ENCODE peak calls at places on chromosomes 4 and X, in six cellular contexts. O is suprapubic skin, Z is GM06990, G is lower lobe of right lung, N is psoas muscle, A is pancreas. K is an unnamed sample.

GRCh38 chr4:151147000-151147399 is 47.6 kb downstream of the RPS3A start:
- DNase-seq in O (no peak), Z (no peak), G (no peak), N (no peak), A (no peak), K (no peak)

GRCh38 chr4:150875367-150875766 is 139.7 kb downstream of the LRBA start:
- DNase-seq in O (no peak), Z (no peak), G (no peak), N (no peak), A (no peak), K (no peak)

GRCh38 chr4:140635606-140636005 is 66.8 kb upstream of the UCP1 start:
- DNase-seq in O (no peak), Z (no peak), G (peak; percentile 61), N (no peak), A (no peak), K (no peak)

GRCh38 chrX:82816572-82816971 is 691.5 kb upstream of the POU3F4 start:
- DNase-seq in O (no peak), Z (no peak), G (no peak), N (no peak), A (no peak), K (no peak)

GRCh38 chr4:23819041-23819511 is 70.8 kb downstream of the PPARGC1A start:
- DNase-seq in O (no peak), Z (no peak), G (peak; percentile 46), N (no peak), A (no peak), K (no peak)

GRCh38 chr4:94455081-94455480 is 3.3 kb downstream of the PDLIM5 start:
- DNase-seq in O (peak; percentile 85), Z (no peak), G (peak; percentile 48), N (peak; percentile 82), A (peak; percentile 47), K (no peak)

GRCh38 chrX:46572295-46572936 is 1.1 kb upstream of the CHST7 start:
- DNase-seq in O (no peak), Z (peak; percentile 50), G (no peak), N (no peak), A (no peak), K (peak; percentile 69)

GRCh38 chr4:55545681-55546632 is 752 bp downstream of the CLOCK start:
- DNase-seq in O (peak; percentile 84), Z (peak; percentile 90), G (peak; percentile 88), N (peak; percentile 84), A (peak; percentile 90), K (peak; percentile 87)

GRCh38 chrX:119685225-119686066 is 7.5 kb downstream of the SEPTIN6 start:
- DNase-seq in O (no peak), Z (peak; percentile 72), G (no peak), N (no peak), A (no peak), K (peak; percentile 77)

GRCh38 chr4:25129926-25130325 is 30.3 kb downstream of the SEPSECS start:
- DNase-seq in O (no peak), Z (no peak), G (no peak), N (no peak), A (no peak), K (no peak)

GRCh38 chrX:130869239-130869638 is 33.8 kb downstream of the ENOX2 start:
- DNase-seq in O (no peak), Z (no peak), G (no peak), N (no peak), A (no peak), K (no peak)

GRCh38 chr4:3021627-3022026 is 52.7 kb downstream of the HTT-AS start:
- DNase-seq in O (no peak), Z (peak; percentile 54), G (no peak), N (no peak), A (no peak), K (peak; percentile 73)

GRCh38 chr4:118769152-118769551 is 66.8 kb downstream of the SEC24D start:
- DNase-seq in O (no peak), Z (no peak), G (no peak), N (no peak), A (no peak), K (no peak)

GRCh38 chrX:70033348-70033747 is 16.4 kb downstream of the AWAT2 start:
- DNase-seq in O (no peak), Z (no peak), G (no peak), N (no peak), A (no peak), K (peak; percentile 35)

GRCh38 chrX:48786825-48787538 is 592 bp downstream of the GATA1 start:
- DNase-seq in O (no peak), Z (no peak), G (no peak), N (no peak), A (no peak), K (no peak)

GRCh38 chrX:1052021-1052420 is 160.4 kb downstream of the CRLF2 start:
- DNase-seq in O (no peak), Z (no peak), G (no peak), N (no peak), A (no peak), K (no peak)

GRCh38 chr4:5816101-5816500 is 76.8 kb downstream of the CRMP1 start:
- DNase-seq in O (no peak), Z (no peak), G (no peak), N (no peak), A (no peak), K (no peak)

GRCh38 chrX:39633293-39633692 is 464.5 kb downstream of the BCOR start:
- DNase-seq in O (no peak), Z (no peak), G (no peak), N (no peak), A (no peak), K (no peak)

GRCh38 chr4:71713611-71714203 is 70.2 kb downstream of the GC start:
- DNase-seq in O (no peak), Z (no peak), G (no peak), N (no peak), A (no peak), K (peak; percentile 34)

GRCh38 chrX:11146411-11146810 is 35.3 kb downstream of the HCCS start:
- DNase-seq in O (no peak), Z (no peak), G (no peak), N (no peak), A (no peak), K (no peak)

GRCh38 chr4:153156263-153156662 is 48.0 kb upstream of the TRIM2 start:
- DNase-seq in O (no peak), Z (no peak), G (no peak), N (no peak), A (no peak), K (no peak)

GRCh38 chr4:80134936-80135701 is 62.1 kb upstream of the ANTXR2 start:
- DNase-seq in O (no peak), Z (no peak), G (no peak), N (no peak), A (no peak), K (no peak)

GRCh38 chr4:87461281-87461700 is 38.9 kb downstream of the NUDT9 start:
- DNase-seq in O (no peak), Z (no peak), G (no peak), N (no peak), A (no peak), K (no peak)

GRCh38 chr4:22514431-22514830 is 1.4 kb downstream of the ADGRA3 start:
- DNase-seq in O (no peak), Z (no peak), G (no peak), N (no peak), A (no peak), K (no peak)

GRCh38 chrX:116490091-116490490 is 27.3 kb upstream of the CT83 start:
- DNase-seq in O (no peak), Z (no peak), G (no peak), N (no peak), A (no peak), K (no peak)
- TF ChIP-seq CTCF in O (no peak), Z (peak; percentile 29), G (no peak), N (peak; percentile 22), A (no peak), K (no peak)

GRCh38 chrX:72258174-72258573 is 18.9 kb downstream of the RPS4X start:
- DNase-seq in O (no peak), Z (no peak), G (no peak), N (no peak), A (no peak), K (no peak)

GRCh38 chrX:72253686-72254085 is 14.9 kb upstream of the ERCC6L start:
- DNase-seq in O (no peak), Z (no peak), G (no peak), N (no peak), A (no peak), K (no peak)

GRCh38 chrX:72255864-72256263 is 17.0 kb upstream of the ERCC6L start:
- DNase-seq in O (no peak), Z (no peak), G (no peak), N (no peak), A (no peak), K (no peak)

GRCh38 chrX:72254835-72255234 is 16.0 kb upstream of the ERCC6L start:
- DNase-seq in O (no peak), Z (no peak), G (no peak), N (no peak), A (no peak), K (no peak)

GRCh38 chrX:72255445-72255844 is 16.6 kb upstream of the ERCC6L start:
- DNase-seq in O (no peak), Z (no peak), G (peak; percentile 67), N (no peak), A (peak; percentile 80), K (no peak)
- H3K4me3 ChIP-seq in O (no peak overlapping the region), Z (no peak overlapping the region), G (peak overlapping the region; percentile 3), N (no peak overlapping the region), A (no peak overlapping the region), K (no peak overlapping the region)

DNA sequence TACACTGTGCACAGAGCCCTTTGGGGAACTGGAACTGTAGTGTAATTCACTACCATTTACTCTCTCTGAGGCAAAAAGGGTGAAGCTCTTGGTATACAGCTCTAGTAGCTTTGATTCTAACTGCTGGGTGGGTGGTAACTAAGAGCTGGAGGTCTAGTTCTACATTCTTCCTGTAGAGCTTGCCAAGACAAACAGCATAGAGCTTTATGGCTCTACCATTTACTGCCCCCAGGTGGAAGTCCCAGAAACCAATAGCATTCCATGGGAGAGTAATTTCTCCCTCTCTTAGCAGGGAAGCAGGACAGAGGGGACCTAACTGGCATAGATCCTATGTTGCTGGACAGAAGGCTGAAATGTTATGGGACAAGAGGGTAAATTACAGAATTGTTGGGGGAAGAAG is 26.7 kb downstream of the HDAC8 start:
- DNase-seq in O (no peak), Z (no peak), G (no peak), N (no peak), A (no peak), K (no peak)
- TF ChIP-seq CTCF in O (no peak), Z (peak; percentile 11), G (no peak), N (no peak), A (no peak), K (no peak)

GRCh38 chr4:128241019-128241418 is 46.6 kb downstream of the PGRMC2 start:
- DNase-seq in O (no peak), Z (no peak), G (no peak), N (no peak), A (no peak), K (no peak)
- H3K4me3 ChIP-seq in O (no peak overlapping the region), Z (no peak overlapping the region), G (no peak overlapping the region), N (no peak overlapping the region), A (no peak overlapping the region), K (no peak overlapping the region)

GRCh38 chr4:101594588-101594987 is 195.9 kb upstream of the BANK1 start:
- DNase-seq in O (no peak), Z (no peak), G (no peak), N (no peak), A (no peak), K (no peak)

GRCh38 chr4:101593666-101594065 is 196.9 kb upstream of the BANK1 start:
- DNase-seq in O (no peak), Z (no peak), G (no peak), N (no peak), A (no peak), K (no peak)

GRCh38 chr4:101599620-101600019 is 190.9 kb upstream of the BANK1 start:
- DNase-seq in O (no peak), Z (no peak), G (no peak), N (no peak), A (no peak), K (no peak)

GRCh38 chr4:101597204-101597603 is 193.3 kb upstream of the BANK1 start:
- DNase-seq in O (no peak), Z (no peak), G (no peak), N (no peak), A (no peak), K (peak; percentile 46)

GRCh38 chr4:101596786-101597185 is 193.7 kb upstream of the BANK1 start:
- DNase-seq in O (no peak), Z (no peak), G (no peak), N (no peak), A (no peak), K (peak; percentile 4)
- TF ChIP-seq CTCF in O (no peak), Z (no peak), G (no peak), N (no peak), A (no peak), K (no peak)

K was measured in GM12865.